ENCODE peak calls at places on chromosomes 6 and 20, in five cellular contexts. One of them, this sample, is unnamed.

GRCh38 chr6:41728954-41729353 is 6.5 kb downstream of the TFEB start:
- DNase-seq in neuronal stem cell: no peak
- DNase-seq in IMR-90: no peak
- DNase-seq in mesendoderm: no peak
- DNase-seq in mesenchymal stem cell: no peak
- DNase-seq in this sample: no peak

GRCh38 chr20:45981261-45981660 is 9.3 kb upstream of the ZNF335 start:
- DNase-seq in IMR-90: no peak
- DNase-seq in neuronal stem cell: no peak
- DNase-seq in mesendoderm: no peak
- DNase-seq in mesenchymal stem cell: no peak
- DNase-seq in this sample: no peak

GRCh38 chr6:124676033-124676432 is 286.2 kb upstream of the RNF217 start:
- DNase-seq in IMR-90: peak; percentile 42
- DNase-seq in mesendoderm: no peak
- DNase-seq in neuronal stem cell: no peak
- DNase-seq in mesenchymal stem cell: peak; percentile 66
- DNase-seq in this sample: no peak

GRCh38 chr6:35808688-35809087 is 3.5 kb downstream of the LHFPL5 start:
- DNase-seq in IMR-90: no peak
- DNase-seq in neuronal stem cell: no peak
- DNase-seq in mesendoderm: no peak
- DNase-seq in mesenchymal stem cell: no peak
- DNase-seq in this sample: no peak

GRCh38 chr20:38658879-38659612 is 57.4 kb downstream of the ARHGAP40 start:
- DNase-seq in neuronal stem cell: no peak
- DNase-seq in IMR-90: no peak
- DNase-seq in mesenchymal stem cell: peak; percentile 16
- DNase-seq in mesendoderm: peak; percentile 86
- DNase-seq in this sample: peak; percentile 87

GRCh38 chr6:139378882-139379341 is 4.5 kb upstream of the CITED2 start:
- DNase-seq in IMR-90: peak; percentile 39
- DNase-seq in neuronal stem cell: no peak
- DNase-seq in mesendoderm: peak; percentile 64
- DNase-seq in mesenchymal stem cell: no peak
- DNase-seq in this sample: no peak

GRCh38 chr6:31791324-31792089 is 4.0 kb downstream of the VARS1 start:
- DNase-seq in neuronal stem cell: peak; percentile 55
- DNase-seq in IMR-90: peak; percentile 39
- DNase-seq in mesendoderm: peak; percentile 82
- DNase-seq in mesenchymal stem cell: peak; percentile 72
- DNase-seq in this sample: peak; percentile 76

GRCh38 chr6:142152731-142153130 is 5.7 kb downstream of the VTA1 start:
- DNase-seq in IMR-90: peak; percentile 82
- DNase-seq in mesendoderm: no peak
- DNase-seq in mesenchymal stem cell: peak; percentile 18
- DNase-seq in neuronal stem cell: no peak
- DNase-seq in this sample: no peak

GRCh38 chr6:399785-400517 is 8.4 kb downstream of the IRF4 start:
- DNase-seq in mesenchymal stem cell: no peak
- DNase-seq in IMR-90: no peak
- DNase-seq in mesendoderm: no peak
- DNase-seq in neuronal stem cell: no peak
- DNase-seq in this sample: no peak

GRCh38 chr20:30168025-30168799 is 1089.3 kb upstream of the DEFB115 start:
- DNase-seq in mesendoderm: no peak
- DNase-seq in mesenchymal stem cell: no peak
- DNase-seq in neuronal stem cell: no peak
- DNase-seq in IMR-90: no peak
- DNase-seq in this sample: no peak

GRCh38 chr6:158284340-158285210 is 27.7 kb upstream of the TULP4 start:
- DNase-seq in mesendoderm: peak; percentile 51
- DNase-seq in neuronal stem cell: peak; percentile 15
- DNase-seq in mesenchymal stem cell: no peak
- DNase-seq in IMR-90: peak; percentile 98
- DNase-seq in this sample: peak; percentile 51

GRCh38 chr6:164826831-164827468 is 482.5 kb downstream of the C6orf118 start:
- DNase-seq in mesenchymal stem cell: no peak
- DNase-seq in IMR-90: no peak
- DNase-seq in neuronal stem cell: no peak
- DNase-seq in mesendoderm: no peak
- DNase-seq in this sample: no peak

GRCh38 chr6:63372951-63373533 is 53.3 kb upstream of the LGSN start:
- DNase-seq in mesenchymal stem cell: no peak
- DNase-seq in IMR-90: peak; percentile 13
- DNase-seq in neuronal stem cell: no peak
- DNase-seq in mesendoderm: peak; percentile 27
- DNase-seq in this sample: no peak

GRCh38 chr6:3085074-3085473 is 16.8 kb downstream of the RIPK1 start:
- DNase-seq in mesenchymal stem cell: no peak
- DNase-seq in IMR-90: peak; percentile 19
- DNase-seq in mesendoderm: no peak
- DNase-seq in neuronal stem cell: no peak
- DNase-seq in this sample: no peak

GRCh38 chr6:135909737-135910387 is 58.4 kb downstream of the PDE7B start:
- DNase-seq in IMR-90: peak; percentile 36
- DNase-seq in mesenchymal stem cell: no peak
- DNase-seq in mesendoderm: peak; percentile 88
- DNase-seq in neuronal stem cell: peak; percentile 60
- DNase-seq in this sample: peak; percentile 78

GRCh38 chr20:44746367-44747165 is 901 bp downstream of the KCNK15 start:
- DNase-seq in IMR-90: no peak
- DNase-seq in neuronal stem cell: no peak
- DNase-seq in mesenchymal stem cell: no peak
- DNase-seq in mesendoderm: peak; percentile 74
- DNase-seq in this sample: no peak

GRCh38 chr6:74137910-74138309 is 441.9 kb downstream of the CD109 start:
- DNase-seq in mesendoderm: peak; percentile 33
- DNase-seq in mesenchymal stem cell: peak; percentile 77
- DNase-seq in IMR-90: peak; percentile 84
- DNase-seq in neuronal stem cell: no peak
- DNase-seq in this sample: no peak

GRCh38 chr6:158653577-158654354 is 3.9 kb downstream of the SYTL3 start:
- DNase-seq in IMR-90: peak; percentile 72
- DNase-seq in neuronal stem cell: no peak
- DNase-seq in mesendoderm: no peak
- DNase-seq in mesenchymal stem cell: peak; percentile 56
- DNase-seq in this sample: no peak

GRCh38 chr6:43806758-43807227 is 36.8 kb downstream of the VEGFA start:
- DNase-seq in IMR-90: no peak
- DNase-seq in mesenchymal stem cell: no peak
- DNase-seq in mesendoderm: no peak
- DNase-seq in neuronal stem cell: no peak
- DNase-seq in this sample: no peak

GRCh38 chr6:137365648-137366047 is 128.5 kb downstream of the OLIG3 start:
- DNase-seq in IMR-90: no peak
- DNase-seq in neuronal stem cell: peak; percentile 64
- DNase-seq in mesenchymal stem cell: no peak
- DNase-seq in mesendoderm: no peak
- DNase-seq in this sample: no peak

GRCh38 chr6:133632206-133632605 is 256.7 kb upstream of the TCF21 start:
- DNase-seq in mesenchymal stem cell: peak; percentile 77
- DNase-seq in mesendoderm: peak; percentile 79
- DNase-seq in neuronal stem cell: no peak
- DNase-seq in IMR-90: peak; percentile 71
- DNase-seq in this sample: no peak

GRCh38 chr6:137415127-137415833 is 78.9 kb downstream of the OLIG3 start:
- DNase-seq in mesenchymal stem cell: peak; percentile 77
- DNase-seq in mesendoderm: peak; percentile 93
- DNase-seq in neuronal stem cell: peak; percentile 54
- DNase-seq in IMR-90: peak; percentile 53
- DNase-seq in this sample: peak; percentile 79

GRCh38 chr20:8481636-8482035 is 349.6 kb downstream of the PLCB1 start:
- DNase-seq in neuronal stem cell: no peak
- DNase-seq in IMR-90: peak; percentile 54
- DNase-seq in mesenchymal stem cell: no peak
- DNase-seq in mesendoderm: no peak
- DNase-seq in this sample: no peak

GRCh38 chr6:21386744-21387143 is 206.8 kb upstream of the SOX4 start:
- DNase-seq in mesendoderm: peak; percentile 97
- DNase-seq in IMR-90: no peak
- DNase-seq in neuronal stem cell: no peak
- DNase-seq in mesenchymal stem cell: no peak
- DNase-seq in this sample: no peak

GRCh38 chr6:42940493-42941045 is 11.3 kb downstream of the CNPY3 start:
- DNase-seq in mesendoderm: no peak
- DNase-seq in IMR-90: no peak
- DNase-seq in mesenchymal stem cell: no peak
- DNase-seq in neuronal stem cell: no peak
- DNase-seq in this sample: no peak

GRCh38 chr20:39661833-39662232 is 699.7 kb downstream of the DHX35 start:
- DNase-seq in mesenchymal stem cell: no peak
- DNase-seq in IMR-90: no peak
- DNase-seq in neuronal stem cell: no peak
- DNase-seq in mesendoderm: no peak
- DNase-seq in this sample: no peak

GRCh38 chr6:140744648-140745320 is 1370.3 kb upstream of the CITED2 start:
- DNase-seq in IMR-90: peak; percentile 69
- DNase-seq in neuronal stem cell: no peak
- DNase-seq in mesenchymal stem cell: peak; percentile 32
- DNase-seq in mesendoderm: no peak
- DNase-seq in this sample: no peak

GRCh38 chr6:36130672-36131516 is 581 bp downstream of the MAPK13 start:
- DNase-seq in mesendoderm: peak; percentile 55
- DNase-seq in IMR-90: no peak
- DNase-seq in mesenchymal stem cell: no peak
- DNase-seq in neuronal stem cell: peak; percentile 21
- DNase-seq in this sample: peak; percentile 62

GRCh38 chr6:24901698-24902328 is 33.9 kb downstream of the RIPOR2 start:
- DNase-seq in mesendoderm: no peak
- DNase-seq in neuronal stem cell: no peak
- DNase-seq in IMR-90: no peak
- DNase-seq in mesenchymal stem cell: no peak
- DNase-seq in this sample: no peak

GRCh38 chr6:136548582-136549330 is 1.5 kb downstream of the MAP7 start:
- DNase-seq in mesenchymal stem cell: no peak
- DNase-seq in IMR-90: no peak
- DNase-seq in neuronal stem cell: no peak
- DNase-seq in mesendoderm: no peak
- DNase-seq in this sample: no peak

GRCh38 chr6:158567871-158568401 is 8.0 kb downstream of the TMEM181 start:
- DNase-seq in IMR-90: no peak
- DNase-seq in mesendoderm: no peak
- DNase-seq in neuronal stem cell: no peak
- DNase-seq in mesenchymal stem cell: no peak
- DNase-seq in this sample: no peak

GRCh38 chr20:36091561-36092423 is 62.7 kb upstream of the EPB41L1 start:
- DNase-seq in neuronal stem cell: peak; percentile 57
- DNase-seq in IMR-90: no peak
- DNase-seq in mesendoderm: peak; percentile 85
- DNase-seq in mesenchymal stem cell: no peak
- DNase-seq in this sample: peak; percentile 69

GRCh38 chr6:105204331-105204730 is 24.5 kb upstream of the POPDC3 start:
- DNase-seq in mesendoderm: no peak
- DNase-seq in mesenchymal stem cell: peak; percentile 55
- DNase-seq in IMR-90: peak; percentile 74
- DNase-seq in neuronal stem cell: no peak
- DNase-seq in this sample: no peak

GRCh38 chr6:14066782-14067406 is 50.7 kb upstream of the CD83 start:
- DNase-seq in mesenchymal stem cell: peak; percentile 70
- DNase-seq in neuronal stem cell: peak; percentile 56
- DNase-seq in mesendoderm: peak; percentile 87
- DNase-seq in IMR-90: peak; percentile 80
- DNase-seq in this sample: no peak

GRCh38 chr20:24450646-24451376 is 18.6 kb upstream of the SYNDIG1 start:
- DNase-seq in mesenchymal stem cell: no peak
- DNase-seq in neuronal stem cell: no peak
- DNase-seq in IMR-90: no peak
- DNase-seq in mesendoderm: no peak
- DNase-seq in this sample: no peak

GRCh38 chr20:24451428-24451827 is 18.0 kb upstream of the SYNDIG1 start:
- DNase-seq in mesenchymal stem cell: no peak
- DNase-seq in mesendoderm: no peak
- DNase-seq in IMR-90: no peak
- DNase-seq in neuronal stem cell: no peak
- DNase-seq in this sample: no peak

GRCh38 chr20:24453917-24454316 is 15.5 kb upstream of the SYNDIG1 start:
- DNase-seq in mesenchymal stem cell: no peak
- DNase-seq in neuronal stem cell: no peak
- DNase-seq in IMR-90: no peak
- DNase-seq in mesendoderm: no peak
- DNase-seq in this sample: no peak

GRCh38 chr20:24451992-24452391 is 17.4 kb upstream of the SYNDIG1 start:
- DNase-seq in neuronal stem cell: no peak
- DNase-seq in mesendoderm: no peak
- DNase-seq in mesenchymal stem cell: no peak
- DNase-seq in IMR-90: no peak
- DNase-seq in this sample: no peak

GRCh38 chr20:24452498-24453133 is 16.8 kb upstream of the SYNDIG1 start:
- DNase-seq in neuronal stem cell: no peak
- DNase-seq in mesenchymal stem cell: no peak
- DNase-seq in IMR-90: no peak
- DNase-seq in mesendoderm: no peak
- DNase-seq in this sample: no peak
- H2BK5ac ChIP-seq in neuronal stem cell: peak overlapping the region; percentile 19
- H2BK5ac ChIP-seq in mesenchymal stem cell: no peak overlapping the region
- H2BK5ac ChIP-seq in IMR-90: no peak overlapping the region
- H2BK5ac ChIP-seq in mesendoderm: no peak overlapping the region
- H2BK5ac ChIP-seq in this sample: no peak overlapping the region

GRCh38 chr6:122297010-122297409 is 102.4 kb upstream of the HSF2 start:
- DNase-seq in mesendoderm: no peak
- DNase-seq in mesenchymal stem cell: no peak
- DNase-seq in neuronal stem cell: no peak
- DNase-seq in IMR-90: no peak
- DNase-seq in this sample: no peak
- H2BK120ac ChIP-seq in mesendoderm: no peak overlapping the region
- H2BK120ac ChIP-seq in mesenchymal stem cell: no peak overlapping the region
- H2BK120ac ChIP-seq in neuronal stem cell: no peak overlapping the region
- H2BK120ac ChIP-seq in IMR-90: no peak overlapping the region
- H2BK120ac ChIP-seq in this sample: no peak overlapping the region

GRCh38 chr20:58651548-58651822 is 402 bp downstream of the STX16 start:
- DNase-seq in neuronal stem cell: peak; percentile 57
- DNase-seq in IMR-90: peak; percentile 8
- DNase-seq in mesenchymal stem cell: no peak
- DNase-seq in mesendoderm: peak; percentile 54
- DNase-seq in this sample: no peak
- H2BK5ac ChIP-seq in neuronal stem cell: no peak overlapping the region
- H2BK5ac ChIP-seq in IMR-90: peak overlapping the region; percentile 83
- H2BK5ac ChIP-seq in mesenchymal stem cell: peak overlapping the region; percentile 14
- H2BK5ac ChIP-seq in mesendoderm: peak overlapping the region; percentile 15
- H2BK5ac ChIP-seq in this sample: no peak overlapping the region

GRCh38 chr6:143396497-143397228 is 53.8 kb downstream of the ADAT2 start:
- DNase-seq in mesenchymal stem cell: no peak
- DNase-seq in mesendoderm: no peak
- DNase-seq in IMR-90: no peak
- DNase-seq in neuronal stem cell: no peak
- DNase-seq in this sample: no peak
- H2BK120ac ChIP-seq in mesenchymal stem cell: no peak overlapping the region
- H2BK120ac ChIP-seq in mesendoderm: no peak overlapping the region
- H2BK120ac ChIP-seq in IMR-90: no peak overlapping the region
- H2BK120ac ChIP-seq in neuronal stem cell: no peak overlapping the region
- H2BK120ac ChIP-seq in this sample: no peak overlapping the region